ENCODE peak calls at places on chromosome 5, in ten cellular contexts. L is cardiac fibroblast, A is gastrocnemius medialis, K is cardiac muscle cell, U is HFFc6, J is astrocyte, M is left lung, X is BJ, B is heart right ventricle, Q is neural crest cell. Y is an unnamed sample.

GRCh38 chr5:55232194-55232984 is 1.0 kb downstream of the CCNO start:
- DNase-seq in L (no peak), A (no peak), K (peak), U (no peak), J (no peak), M (no peak), X (no peak), B (no peak), Q (peak), Y (no peak)

GRCh38 chr5:82347213-82347947 is 69.2 kb upstream of the RPS23 start:
- DNase-seq in L (peak), A (peak), K (peak), U (peak), J (peak), M (no peak), X (peak), B (no peak), Q (peak), Y (no peak)

GRCh38 chr5:137022043-137022442 is 477.1 kb downstream of the SPOCK1 start:
- DNase-seq in L (peak), A (no peak), K (peak), U (no peak), J (peak), M (no peak), X (no peak), B (peak), Q (no peak), Y (no peak)

GRCh38 chr5:90803891-90804290 is 245.3 kb downstream of the ADGRV1 start:
- DNase-seq in L (no peak), A (no peak), K (no peak), U (no peak), J (no peak), M (no peak), X (no peak), B (no peak), Q (no peak), Y (no peak)

GRCh38 chr5:81971086-81971693 is 633 bp upstream of the ATG10 start:
- DNase-seq in L (peak), A (no peak), K (peak), U (peak), J (peak), M (no peak), X (no peak), B (no peak), Q (no peak), Y (no peak)

GRCh38 chr5:1666812-1667588 is 132.6 kb downstream of the MRPL36 start:
- DNase-seq in L (peak), A (no peak), K (peak), U (no peak), J (no peak), M (no peak), X (no peak), B (no peak), Q (peak), Y (peak)

GRCh38 chr5:84303315-84303714 is 81.4 kb downstream of the EDIL3 start:
- DNase-seq in L (peak), A (no peak), K (peak), U (no peak), J (peak), M (no peak), X (no peak), B (no peak), Q (no peak), Y (no peak)

GRCh38 chr5:172903790-172904189 is 55.4 kb upstream of the RPL26L1 start:
- DNase-seq in L (peak), A (no peak), K (peak), U (peak), J (peak), M (peak), X (peak), B (no peak), Q (no peak), Y (no peak)

GRCh38 chr5:81121836-81122235 is 111.3 kb upstream of the CKMT2 start:
- DNase-seq in L (no peak), A (no peak), K (no peak), U (no peak), J (peak), M (no peak), X (no peak), B (no peak), Q (no peak), Y (no peak)

GRCh38 chr5:14668247-14668646 is 3.7 kb downstream of the OTULIN start:
- DNase-seq in L (no peak), A (no peak), K (no peak), U (no peak), J (no peak), M (no peak), X (no peak), B (no peak), Q (no peak), Y (no peak)

GRCh38 chr5:112757468-112758208 is 20.0 kb downstream of the APC start:
- DNase-seq in L (peak), A (no peak), K (peak), U (peak), J (peak), M (no peak), X (no peak), B (no peak), Q (no peak), Y (no peak)

GRCh38 chr5:148290271-148291195 is 21.7 kb upstream of the SPINK7 start:
- DNase-seq in L (peak), A (no peak), K (peak), U (no peak), J (no peak), M (no peak), X (no peak), B (no peak), Q (no peak), Y (no peak)

GRCh38 chr5:136769900-136770684 is 404.7 kb upstream of the TRPC7 start:
- DNase-seq in L (peak), A (peak), K (peak), U (peak), J (peak), M (peak), X (no peak), B (peak), Q (peak), Y (peak)

GRCh38 chr5:112154940-112155686 is 264.0 kb downstream of the EPB41L4A start:
- DNase-seq in L (no peak), A (no peak), K (no peak), U (peak), J (no peak), M (no peak), X (no peak), B (no peak), Q (no peak), Y (no peak)

GRCh38 chr5:6593148-6594016 is 39.5 kb downstream of the NSUN2 start:
- DNase-seq in L (no peak), A (no peak), K (no peak), U (no peak), J (no peak), M (no peak), X (no peak), B (no peak), Q (no peak), Y (no peak)

GRCh38 chr5:158947831-158948230 is 151.9 kb downstream of the EBF1 start:
- DNase-seq in L (no peak), A (no peak), K (no peak), U (no peak), J (peak), M (no peak), X (no peak), B (no peak), Q (no peak), Y (no peak)

GRCh38 chr5:158976035-158976434 is 123.7 kb downstream of the EBF1 start:
- DNase-seq in L (peak), A (no peak), K (peak), U (peak), J (peak), M (no peak), X (peak), B (no peak), Q (no peak), Y (no peak)

GRCh38 chr5:157603333-157604190 is 28.0 kb upstream of the ADAM19 start:
- DNase-seq in L (peak), A (no peak), K (peak), U (peak), J (peak), M (no peak), X (peak), B (no peak), Q (no peak), Y (no peak)

GRCh38 chr5:42591026-42591425 is 165.6 kb upstream of the CCDC152 start:
- DNase-seq in L (peak), A (peak), K (peak), U (no peak), J (no peak), M (no peak), X (no peak), B (peak), Q (no peak), Y (no peak)

GRCh38 chr5:140962190-140962589 is 4.1 kb upstream of the PCDHAC2 start:
- DNase-seq in L (no peak), A (no peak), K (no peak), U (no peak), J (no peak), M (no peak), X (no peak), B (no peak), Q (no peak), Y (no peak)

GRCh38 chr5:60993425-60993824 is 48.4 kb downstream of the NDUFAF2 start:
- DNase-seq in L (no peak), A (no peak), K (no peak), U (no peak), J (no peak), M (no peak), X (no peak), B (no peak), Q (no peak), Y (no peak)

DNA sequence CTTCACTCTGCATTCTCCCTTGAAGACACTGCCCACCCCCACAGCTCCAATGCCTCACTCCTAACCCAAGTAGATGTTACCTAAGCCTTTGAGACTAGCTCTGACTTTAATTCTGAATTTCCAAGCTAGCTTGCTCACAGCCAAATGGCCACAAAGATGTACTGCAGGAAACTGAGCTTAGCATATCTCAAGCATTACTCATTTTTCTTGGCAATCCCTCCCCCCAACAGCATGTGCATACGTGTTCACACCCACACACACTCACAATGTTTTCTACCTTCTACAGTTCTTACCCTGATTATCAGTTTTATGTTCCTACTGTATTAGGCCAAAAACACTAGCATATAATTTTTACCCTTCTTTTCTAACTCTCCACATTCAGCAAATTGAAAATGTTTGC is 13.7 kb upstream of the GRIA1 start:
- DNase-seq in L (peak), A (no peak), K (peak), U (peak), J (peak), M (no peak), X (no peak), B (no peak), Q (no peak), Y (no peak)
- TF ChIP-seq CTCF in L (peak), A (no peak), K (peak), U (peak), J (peak), M (no peak), X (peak), B (no peak), Q (no peak), Y (no peak)

GRCh38 chr5:143093452-143094086 is 309.9 kb downstream of the NR3C1 start:
- DNase-seq in L (no peak), A (no peak), K (no peak), U (no peak), J (no peak), M (no peak), X (no peak), B (no peak), Q (no peak), Y (no peak)

DNA sequence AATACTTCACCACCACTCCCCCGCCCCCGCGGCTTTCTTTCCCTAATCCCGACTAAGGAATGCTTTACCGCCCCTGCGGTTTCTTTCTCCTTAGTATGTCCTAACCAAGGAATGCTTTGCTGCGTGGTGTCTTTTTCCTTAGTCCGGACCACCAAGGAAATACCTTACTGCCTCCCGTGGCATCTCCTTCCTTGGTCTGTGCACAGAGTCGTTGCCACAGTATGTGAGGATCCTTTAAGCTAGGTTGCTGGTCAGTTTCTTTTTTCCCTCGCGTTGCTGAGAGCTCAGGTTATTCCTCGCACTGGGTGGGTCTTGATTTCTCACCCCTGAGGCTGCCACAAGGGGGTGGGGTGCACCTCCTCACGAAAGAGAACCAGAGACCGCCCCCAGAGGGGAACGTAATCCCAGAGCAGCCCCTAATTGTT is 309.4 kb downstream of the NR3C1 start:
- DNase-seq in L (peak), A (no peak), K (peak), U (no peak), J (peak), M (no peak), X (no peak), B (no peak), Q (peak), Y (no peak)
- TF ChIP-seq CTCF in L (no peak), A (no peak), K (no peak), U (peak), J (no peak), M (no peak), X (no peak), B (no peak), Q (peak), Y (no peak)

DNA sequence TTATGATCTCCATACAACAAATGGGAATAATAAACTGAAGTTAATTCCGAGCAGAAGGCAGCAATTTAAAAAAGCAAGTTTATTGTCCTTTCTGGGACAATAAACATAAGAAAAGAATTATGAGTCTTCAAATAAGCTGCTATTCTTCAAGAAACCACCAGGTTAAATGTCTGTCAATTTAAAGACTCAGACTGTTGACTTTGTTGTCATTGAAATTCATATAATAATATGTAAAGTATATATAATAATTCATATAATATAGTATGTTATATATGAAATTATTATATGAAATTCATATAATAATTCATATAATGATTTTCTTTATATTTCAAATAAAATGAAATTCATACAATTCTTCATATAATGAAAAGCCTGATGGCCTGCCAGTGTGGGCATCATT is 497.5 kb upstream of the RGMB start:
- DNase-seq in L (no peak), A (no peak), K (no peak), U (no peak), J (no peak), M (no peak), X (no peak), B (no peak), Q (no peak), Y (no peak)
- TF ChIP-seq CTCF in L (peak), A (no peak), K (no peak), U (peak), J (no peak), M (no peak), X (no peak), B (no peak), Q (peak), Y (no peak)

GRCh38 chr5:149644629-149645028 is 63.3 kb downstream of the ARHGEF37 start:
- DNase-seq in L (no peak), A (no peak), K (no peak), U (no peak), J (no peak), M (no peak), X (no peak), B (no peak), Q (no peak), Y (no peak)

GRCh38 chr5:149645725-149646124 is 64.4 kb downstream of the ARHGEF37 start:
- DNase-seq in L (no peak), A (no peak), K (no peak), U (no peak), J (no peak), M (no peak), X (no peak), B (no peak), Q (no peak), Y (no peak)

GRCh38 chr5:149643781-149644180 is 62.5 kb downstream of the ARHGEF37 start:
- DNase-seq in L (no peak), A (no peak), K (no peak), U (no peak), J (no peak), M (no peak), X (no peak), B (no peak), Q (no peak), Y (no peak)

GRCh38 chr5:149646564-149646963 is 65.3 kb downstream of the ARHGEF37 start:
- DNase-seq in L (no peak), A (no peak), K (no peak), U (no peak), J (peak), M (no peak), X (no peak), B (peak), Q (no peak), Y (no peak)

DNA sequence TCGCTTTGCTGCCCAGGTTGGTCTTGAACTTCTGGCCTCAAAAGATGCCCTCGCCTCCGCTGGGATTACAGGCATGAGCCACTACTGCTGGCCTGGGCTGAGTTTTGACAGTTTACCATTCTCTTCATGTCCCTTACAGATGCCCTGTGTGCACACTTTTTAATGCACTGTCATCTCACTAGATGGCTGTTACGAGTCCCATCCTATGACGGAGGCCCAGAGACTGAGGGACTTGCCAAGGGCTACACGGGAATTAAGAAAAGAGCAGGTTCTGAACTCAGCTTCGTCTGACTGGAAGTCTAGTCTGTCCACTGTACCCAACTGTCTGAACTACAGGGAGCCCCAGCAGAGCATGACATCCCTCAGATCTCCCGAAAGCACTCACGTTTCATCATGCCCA is 63.9 kb downstream of the ARHGEF37 start:
- DNase-seq in L (no peak), A (no peak), K (no peak), U (no peak), J (no peak), M (no peak), X (no peak), B (no peak), Q (no peak), Y (no peak)
- TF ChIP-seq CTCF in L (no peak), A (no peak), K (no peak), U (no peak), J (no peak), M (no peak), X (no peak), B (no peak), Q (no peak), Y (no peak)

GRCh38 chr5:178780581-178781498 is 50.4 kb upstream of the ZNF354A start:
- DNase-seq in L (no peak), A (no peak), K (no peak), U (no peak), J (no peak), M (no peak), X (no peak), B (no peak), Q (no peak), Y (no peak)
- TF ChIP-seq CTCF in L (no peak), A (no peak), K (no peak), U (no peak), J (no peak), M (no peak), X (no peak), B (no peak), Q (no peak), Y (no peak)

DNA sequence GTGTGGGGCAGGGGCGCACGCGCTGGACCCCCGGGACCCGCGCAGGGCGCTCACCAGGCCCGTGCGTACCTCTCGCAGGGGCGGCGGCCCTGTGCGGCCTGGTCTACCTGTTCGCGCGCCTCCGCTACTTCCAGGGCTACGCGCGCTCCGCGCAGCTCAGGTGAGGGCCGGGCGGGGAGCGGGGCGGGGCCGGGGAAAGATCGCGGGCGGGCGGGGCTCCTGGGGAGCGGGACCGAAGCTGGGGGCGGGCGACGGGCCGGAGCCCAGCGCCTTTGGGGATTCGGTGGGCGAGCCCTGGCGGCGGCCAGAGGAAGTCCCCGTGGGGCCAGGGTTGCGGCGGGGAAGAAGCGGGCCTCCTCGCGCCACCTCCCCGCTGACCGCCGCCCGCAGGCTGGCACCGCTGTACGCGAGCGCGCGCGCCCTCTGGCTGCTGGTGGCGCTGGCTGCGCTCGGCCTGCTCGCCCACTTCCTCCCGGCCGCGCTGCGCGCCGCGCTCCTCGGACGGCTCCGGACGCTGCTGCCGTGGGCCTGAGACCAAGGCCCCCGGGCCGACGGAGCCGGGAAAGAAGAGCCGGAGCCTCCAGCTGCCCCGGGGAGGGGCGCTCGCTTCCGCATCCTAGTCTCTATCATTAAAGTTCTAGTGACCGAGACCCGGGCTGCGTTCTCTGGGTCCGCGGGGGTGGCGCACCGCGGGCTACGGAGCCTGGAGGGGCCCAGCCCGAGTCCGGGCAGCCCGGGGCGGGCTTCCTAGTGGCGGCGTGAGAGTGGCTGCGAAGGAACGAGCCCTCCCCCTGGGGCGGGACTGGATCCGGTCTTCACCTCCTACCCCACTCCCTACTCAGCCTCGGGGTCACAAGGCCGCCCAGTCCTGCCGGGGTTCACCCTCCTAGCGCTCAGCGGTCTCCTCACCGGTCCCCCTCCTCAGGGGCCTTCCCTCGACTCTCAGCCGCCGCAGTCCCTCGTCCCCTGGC is 2.4 kb downstream of the LTC4S start:
- DNase-seq in L (peak), A (peak), K (peak), U (peak), J (peak), M (peak), X (no peak), B (peak), Q (peak), Y (no peak)
- TF ChIP-seq CTCF in L (peak), A (peak), K (peak), U (peak), J (peak), M (peak), X (peak), B (peak), Q (peak), Y (peak)

DNA sequence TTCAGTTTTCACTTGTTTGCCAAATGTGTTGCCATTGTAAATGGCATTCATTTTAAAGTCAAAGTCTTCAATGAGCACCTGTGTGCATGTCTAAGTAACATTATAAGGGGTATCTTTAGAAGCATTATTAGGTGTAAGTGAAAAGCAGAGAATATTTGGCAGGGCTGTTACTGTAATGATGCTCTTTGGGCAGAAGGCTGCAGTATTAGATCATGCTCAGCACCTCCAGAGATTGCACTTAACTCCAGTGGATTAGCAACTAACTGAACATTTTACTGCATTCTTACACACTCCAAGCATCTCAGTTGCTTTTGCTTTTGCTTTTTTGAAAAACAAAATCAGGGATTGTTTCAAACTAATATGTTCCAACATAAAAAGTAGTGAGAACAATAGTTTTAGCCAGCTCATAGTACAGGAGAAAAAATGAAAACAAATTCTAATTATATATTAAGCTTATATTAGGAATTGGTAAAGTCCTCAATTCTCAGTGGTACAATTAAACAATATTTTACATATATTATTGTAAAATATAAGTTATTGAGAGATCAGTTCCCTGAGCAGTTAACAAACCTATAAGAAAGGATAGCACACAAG is 1740.9 kb upstream of the CDH9 start:
- DNase-seq in L (no peak), A (no peak), K (peak), U (no peak), J (no peak), M (no peak), X (no peak), B (no peak), Q (no peak), Y (no peak)
- TF ChIP-seq CTCF in L (no peak), A (no peak), K (no peak), U (no peak), J (peak), M (no peak), X (no peak), B (no peak), Q (peak), Y (peak)